ENCODE peak calls at places on chromosomes 12 and 14, in eight cellular contexts. S is AG04450, Y is IMR-90, T is astrocyte of the spinal cord, X is dorsolateral prefrontal cortex, E is thoracic aorta, G is AG10803, K is transverse colon. O is an unnamed sample.

GRCh38 chr12:67667276-67668073 is 18.9 kb downstream of the DYRK2 start:
- DNase-seq in X (no peak), K (peak), Y (no peak), T (no peak), S (no peak), E (no peak), G (peak), O (no peak)

GRCh38 chr12:12247584-12247983 is 19.3 kb downstream of the LRP6 start:
- DNase-seq in K (no peak), T (no peak), S (no peak), X (no peak), G (no peak), Y (peak), E (no peak), O (no peak)

GRCh38 chr14:69660344-69661193 is 49.2 kb downstream of the SUSD6 start:
- DNase-seq in Y (no peak), E (no peak), S (no peak), T (no peak), X (no peak), K (no peak), G (no peak), O (no peak)

GRCh38 chr14:103686831-103687485 is 28.3 kb downstream of the XRCC3 start:
- DNase-seq in T (no peak), S (no peak), Y (peak), E (no peak), X (no peak), K (no peak), G (peak), O (no peak)

GRCh38 chr14:64760146-64760755 is 56.0 kb downstream of the PLEKHG3 start:
- DNase-seq in S (no peak), K (peak), T (peak), G (peak), E (no peak), X (peak), Y (peak), O (no peak)

GRCh38 chr12:103278329-103278728 is 217.4 kb downstream of the C12orf42 start:
- DNase-seq in G (no peak), K (no peak), S (no peak), Y (no peak), T (no peak), X (no peak), E (no peak), O (no peak)

GRCh38 chr12:88628856-88629509 is 48.7 kb upstream of the KITLG start:
- DNase-seq in X (no peak), G (peak), T (no peak), S (no peak), Y (peak), E (no peak), K (no peak), O (no peak)

GRCh38 chr14:92252291-92252690 is 70.7 kb upstream of the SLC24A4 start:
- DNase-seq in T (no peak), G (no peak), S (no peak), Y (no peak), K (no peak), X (peak), E (no peak), O (no peak)

GRCh38 chr12:67472551-67472950 is 176.0 kb upstream of the DYRK2 start:
- DNase-seq in T (no peak), E (no peak), G (peak), Y (no peak), K (no peak), X (peak), S (no peak), O (no peak)

GRCh38 chr14:91752956-91753355 is 21.1 kb upstream of the CATSPERB start:
- DNase-seq in G (no peak), T (no peak), S (no peak), E (no peak), Y (no peak), K (no peak), X (no peak), O (no peak)

GRCh38 chr12:79687711-79688270 is 3.0 kb downstream of the PAWR start:
- DNase-seq in T (peak), S (no peak), K (no peak), G (peak), X (no peak), Y (peak), E (no peak), O (no peak)

GRCh38 chr12:124578854-124579253 is 11.4 kb upstream of the NCOR2 start:
- DNase-seq in S (no peak), G (no peak), E (no peak), T (no peak), X (no peak), K (no peak), Y (no peak), O (no peak)

GRCh38 chr14:34355584-34356266 is 106.3 kb downstream of the SPTSSA start:
- DNase-seq in E (no peak), S (peak), Y (peak), K (no peak), G (peak), X (no peak), T (peak), O (no peak)

GRCh38 chr12:52879394-52880351 is 25.2 kb downstream of the KRT8 start:
- DNase-seq in E (no peak), S (no peak), X (peak), Y (peak), K (peak), T (peak), G (peak), O (no peak)

GRCh38 chr12:96044017-96044985 is 8.9 kb upstream of the LTA4H start:
- DNase-seq in X (no peak), Y (peak), E (no peak), K (no peak), S (peak), G (peak), T (peak), O (no peak)

GRCh38 chr12:45205165-45205825 is 10.6 kb upstream of the ANO6 start:
- DNase-seq in X (no peak), K (no peak), T (no peak), Y (no peak), E (no peak), G (no peak), S (no peak), O (no peak)

GRCh38 chr12:94534761-94535613 is 75.3 kb upstream of the CEP83 start:
- DNase-seq in K (no peak), X (no peak), T (no peak), E (no peak), S (no peak), G (no peak), Y (no peak), O (no peak)

GRCh38 chr12:124970647-124971402 is 18.1 kb downstream of the DHX37 start:
- DNase-seq in T (no peak), G (no peak), K (no peak), X (no peak), S (no peak), E (no peak), Y (no peak), O (no peak)

GRCh38 chr14:72673179-72673578 is 220.7 kb downstream of the DPF3 start:
- DNase-seq in G (no peak), T (no peak), X (no peak), E (no peak), K (no peak), Y (no peak), S (no peak), O (no peak)

GRCh38 chr12:88756153-88756552 is 175.9 kb upstream of the KITLG start:
- DNase-seq in E (no peak), G (no peak), T (no peak), K (no peak), S (no peak), Y (no peak), X (no peak), O (no peak)

GRCh38 chr12:69497308-69498026 is 27.3 kb downstream of the FRS2 start:
- DNase-seq in K (no peak), G (no peak), Y (peak), S (no peak), X (no peak), E (no peak), T (peak), O (no peak)

GRCh38 chr14:31229638-31230229 is 22.1 kb upstream of the HECTD1 start:
- DNase-seq in T (peak), Y (peak), G (peak), S (peak), K (peak), X (no peak), E (no peak), O (peak)

GRCh38 chr12:56628671-56629458 is 1.3 kb downstream of the BAZ2A start:
- DNase-seq in T (peak), K (peak), E (no peak), Y (peak), G (peak), S (peak), X (peak), O (no peak)

GRCh38 chr12:67829873-67830272 is 159.4 kb upstream of the IFNG-AS1 start:
- DNase-seq in G (no peak), X (no peak), K (no peak), S (no peak), Y (no peak), E (no peak), T (no peak), O (no peak)

GRCh38 chr12:40733871-40734270 is 41.6 kb downstream of the CNTN1 start:
- DNase-seq in X (no peak), T (no peak), S (no peak), E (no peak), K (no peak), G (no peak), Y (no peak), O (no peak)

GRCh38 chr12:120015313-120015712 is 26.3 kb downstream of the BICDL1 start:
- DNase-seq in X (no peak), K (no peak), G (no peak), S (no peak), Y (no peak), T (no peak), E (no peak), O (no peak)

GRCh38 chr12:14995583-14996425 is 23.0 kb downstream of the PDE6H start:
- DNase-seq in X (no peak), E (no peak), Y (peak), T (peak), S (peak), K (no peak), G (peak), O (no peak)

GRCh38 chr14:101076451-101077220 is 173.1 kb upstream of the RTL1 start:
- DNase-seq in E (no peak), X (peak), T (no peak), Y (no peak), S (no peak), G (no peak), K (no peak), O (no peak)

GRCh38 chr12:121823101-121823726 is 19.4 kb downstream of the SETD1B start:
- DNase-seq in G (no peak), S (no peak), E (no peak), K (no peak), X (no peak), T (no peak), Y (no peak), O (no peak)

GRCh38 chr12:93186131-93186530 is 191.6 kb upstream of the NUDT4 start:
- DNase-seq in S (no peak), E (no peak), G (peak), Y (peak), T (no peak), K (no peak), X (no peak), O (no peak)

GRCh38 chr12:113826805-113827204 is 139.3 kb downstream of the RBM19 start:
- DNase-seq in G (no peak), S (no peak), E (no peak), T (no peak), K (no peak), X (no peak), Y (no peak), O (no peak)
- TF ChIP-seq CTCF in G (no peak), S (peak), E (no peak), T (peak), K (no peak), X (no peak), Y (no peak), O (no peak)

GRCh38 chr14:102139248-102140026 is at the start of gene WDR20:
- DNase-seq in T (peak), K (peak), X (peak), G (peak), E (peak), S (peak), Y (peak), O (peak)
- TF ChIP-seq CTCF in T (no peak), K (no peak), X (no peak), G (no peak), E (no peak), S (no peak), Y (no peak), O (no peak)

GRCh38 chr12:49298160-49298559 is 3.2 kb downstream of the PRPH start:
- DNase-seq in T (no peak), X (no peak), G (no peak), K (peak), E (no peak), Y (no peak), S (no peak), O (no peak)
- TF ChIP-seq CTCF in T (no peak), X (no peak), G (no peak), K (no peak), E (no peak), Y (peak), S (no peak), O (no peak)

GRCh38 chr12:46956451-46957035 is 122.9 kb upstream of the PCED1B start:
- DNase-seq in K (no peak), E (no peak), X (no peak), S (no peak), Y (no peak), T (no peak), G (peak), O (no peak)

GRCh38 chr12:46952880-46953517 is 126.4 kb upstream of the PCED1B start:
- DNase-seq in T (no peak), X (no peak), S (no peak), G (no peak), K (no peak), E (no peak), Y (no peak), O (no peak)

GRCh38 chr12:46959484-46959883 is 119.9 kb upstream of the PCED1B start:
- DNase-seq in Y (peak), S (peak), G (peak), T (peak), E (no peak), X (no peak), K (no peak), O (no peak)

GRCh38 chr12:46958599-46959290 is 120.7 kb upstream of the PCED1B start:
- DNase-seq in X (no peak), Y (no peak), S (no peak), T (no peak), K (no peak), G (no peak), E (no peak), O (no peak)

GRCh38 chr12:46958093-46958492 is 121.3 kb upstream of the PCED1B start:
- DNase-seq in E (no peak), T (no peak), G (no peak), X (no peak), Y (no peak), K (no peak), S (no peak), O (no peak)
- TF ChIP-seq CTCF in E (no peak), T (no peak), G (no peak), X (no peak), Y (no peak), K (no peak), S (no peak), O (no peak)

GRCh38 chr12:26748412-26748740 is 84.6 kb downstream of the ITPR2 start:
- DNase-seq in E (no peak), Y (no peak), S (no peak), G (no peak), K (no peak), T (no peak), X (no peak), O (no peak)
- TF ChIP-seq CTCF in E (no peak), Y (no peak), S (no peak), G (no peak), K (no peak), T (no peak), X (no peak), O (no peak)